ENCODE peak calls at places on chromosomes 3 and 15, in four cellular contexts. P is NCI-H1694, S is NCI-H1092 treated with DMSO at 0.1 percent for 48 hours, O is T-helper 2 cell. I is an unnamed sample.

GRCh38 chr3:134406331-134407246 is 32.3 kb upstream of the AMOTL2 start:
- DNase-seq in P (peak), S (peak), O (no peak), I (no peak)

GRCh38 chr15:82805994-82806406 is at the start of gene FSD2:
- DNase-seq in P (no peak), S (no peak), O (no peak), I (no peak)

GRCh38 chr15:49946681-49947080 is 172.4 kb downstream of the ATP8B4 start:
- DNase-seq in P (no peak), S (no peak), O (no peak), I (no peak)

GRCh38 chr3:101195951-101196713 is 124.2 kb downstream of the IMPG2 start:
- DNase-seq in P (peak), S (peak), O (no peak), I (no peak)

GRCh38 chr3:97872209-97873042 is 50.6 kb downstream of the CRYBG3 start:
- DNase-seq in P (peak), S (no peak), O (no peak), I (no peak)

GRCh38 chr15:62389887-62390792 is 225.1 kb upstream of the C2CD4B start:
- DNase-seq in P (peak), S (peak), O (peak), I (peak)

GRCh38 chr15:74438696-74439316 is 5.0 kb upstream of the SEMA7A start:
- DNase-seq in P (peak), S (peak), O (peak), I (peak)

GRCh38 chr3:15331606-15332404 is 581 bp downstream of the SH3BP5 start:
- DNase-seq in P (no peak), S (peak), O (peak), I (peak)

GRCh38 chr3:61926913-61927312 is 365.5 kb downstream of the PTPRG start:
- DNase-seq in P (no peak), S (no peak), O (no peak), I (no peak)

GRCh38 chr3:127325630-127325961 is 37.8 kb upstream of the PRR20G start:
- DNase-seq in P (no peak), S (no peak), O (no peak), I (no peak)

GRCh38 chr3:150497956-150498355 is 48.3 kb downstream of the SERP1 start:
- DNase-seq in P (no peak), S (no peak), O (no peak), I (no peak)

GRCh38 chr3:121155023-121155422 is 247.0 kb downstream of the STXBP5L start:
- DNase-seq in P (no peak), S (no peak), O (no peak), I (no peak)

GRCh38 chr3:46400000-46400734 is 6.7 kb downstream of the CCR5AS start:
- DNase-seq in P (no peak), S (no peak), O (no peak), I (no peak)

GRCh38 chr3:100269410-100270217 is 8.8 kb downstream of the TBC1D23 start:
- DNase-seq in P (no peak), S (no peak), O (no peak), I (no peak)

GRCh38 chr15:98417346-98417745 is 231.0 kb upstream of the IGF1R start:
- DNase-seq in P (no peak), S (no peak), O (no peak), I (no peak)

GRCh38 chr3:156298938-156299337 is 178.6 kb downstream of the KCNAB1 start:
- DNase-seq in P (no peak), S (no peak), O (no peak), I (no peak)

GRCh38 chr3:66450389-66451022 is 50.3 kb downstream of the LRIG1 start:
- DNase-seq in P (no peak), S (peak), O (no peak), I (no peak)

GRCh38 chr15:66698318-66698961 is 3.6 kb upstream of the SMAD6 start:
- DNase-seq in P (no peak), S (peak), O (no peak), I (no peak)

GRCh38 chr15:57092252-57092651 is 173.8 kb downstream of the TCF12 start:
- DNase-seq in P (no peak), S (no peak), O (no peak), I (no peak)

GRCh38 chr15:73270366-73271097 is 98.2 kb downstream of the HCN4 start:
- DNase-seq in P (no peak), S (no peak), O (no peak), I (no peak)

GRCh38 chr3:55897573-55898224 is 410.6 kb upstream of the WNT5A start:
- DNase-seq in P (no peak), S (peak), O (no peak), I (no peak)

GRCh38 chr3:195704433-195704999 is 16.3 kb upstream of the MUC20 start:
- DNase-seq in P (no peak), S (no peak), O (no peak), I (no peak)

GRCh38 chr3:154240235-154240634 is 84.1 kb downstream of the DHX36 start:
- DNase-seq in P (no peak), S (no peak), O (no peak), I (no peak)

GRCh38 chr15:79170256-79170664 is 79.7 kb upstream of the RASGRF1 start:
- DNase-seq in P (no peak), S (no peak), O (no peak), I (no peak)

I was measured in activated CD4-positive, CD25-positive, alpha-beta regulatory T cell treated with anti-CD3 and anti-CD28 coated beads, Interleukin-2, amount 50 U/mL, for 72 hours.